ENCODE peak calls at places on chromosomes 1 and 21, in ten cellular contexts. One of them, this sample, is unnamed.

GRCh38 chr1:198929961-198930599 is 291.2 kb downstream of the PTPRC start:
- DNase-seq in GOT3: no peak
- DNase-seq in EH: peak
- DNase-seq in foreskin fibroblast: peak
- DNase-seq in fibroblast of lung: peak
- DNase-seq in activated naive CD4-positive, alpha-beta T cell: no peak
- DNase-seq in RCC 7860: peak
- DNase-seq in activated CD4-positive, alpha-beta memory T cell treated with anti-CD3 and anti-CD28 coated beads, Interleukin-2, amount 10 ng/mL, durations not matched to agents 7 days and 5 days: no peak
- DNase-seq in midbrain: peak
- DNase-seq in HuH-7: no peak
- DNase-seq in this sample: peak

GRCh38 chr1:78483903-78484302 is 6.9 kb upstream of the PTGFR start:
- DNase-seq in GOT3: no peak
- DNase-seq in EH: peak
- DNase-seq in foreskin fibroblast: peak
- DNase-seq in fibroblast of lung: peak
- DNase-seq in activated naive CD4-positive, alpha-beta T cell: no peak
- DNase-seq in RCC 7860: no peak
- DNase-seq in activated CD4-positive, alpha-beta memory T cell treated with anti-CD3 and anti-CD28 coated beads, Interleukin-2, amount 10 ng/mL, durations not matched to agents 7 days and 5 days: no peak
- DNase-seq in midbrain: no peak
- DNase-seq in HuH-7: no peak
- DNase-seq in this sample: peak

GRCh38 chr1:94020764-94021579 is 100.0 kb downstream of the ABCA4 start:
- DNase-seq in GOT3: no peak
- DNase-seq in EH: peak
- DNase-seq in foreskin fibroblast: peak
- DNase-seq in fibroblast of lung: peak
- DNase-seq in activated naive CD4-positive, alpha-beta T cell: no peak
- DNase-seq in RCC 7860: peak
- DNase-seq in activated CD4-positive, alpha-beta memory T cell treated with anti-CD3 and anti-CD28 coated beads, Interleukin-2, amount 10 ng/mL, durations not matched to agents 7 days and 5 days: no peak
- DNase-seq in midbrain: no peak
- DNase-seq in HuH-7: no peak
- DNase-seq in this sample: peak

GRCh38 chr1:222623458-222623857 is 5.6 kb downstream of the MIA3 start:
- DNase-seq in GOT3: no peak
- DNase-seq in EH: no peak
- DNase-seq in foreskin fibroblast: no peak
- DNase-seq in fibroblast of lung: no peak
- DNase-seq in activated naive CD4-positive, alpha-beta T cell: no peak
- DNase-seq in RCC 7860: no peak
- DNase-seq in activated CD4-positive, alpha-beta memory T cell treated with anti-CD3 and anti-CD28 coated beads, Interleukin-2, amount 10 ng/mL, durations not matched to agents 7 days and 5 days: no peak
- DNase-seq in midbrain: no peak
- DNase-seq in HuH-7: no peak
- DNase-seq in this sample: no peak

GRCh38 chr1:118247593-118247992 is 62.6 kb upstream of the SPAG17 start:
- DNase-seq in GOT3: no peak
- DNase-seq in EH: peak
- DNase-seq in foreskin fibroblast: peak
- DNase-seq in fibroblast of lung: peak
- DNase-seq in activated naive CD4-positive, alpha-beta T cell: no peak
- DNase-seq in RCC 7860: no peak
- DNase-seq in activated CD4-positive, alpha-beta memory T cell treated with anti-CD3 and anti-CD28 coated beads, Interleukin-2, amount 10 ng/mL, durations not matched to agents 7 days and 5 days: no peak
- DNase-seq in midbrain: no peak
- DNase-seq in HuH-7: peak
- DNase-seq in this sample: peak

GRCh38 chr1:40371707-40372258 is 1.7 kb upstream of the SMAP2 start:
- DNase-seq in GOT3: no peak
- DNase-seq in EH: no peak
- DNase-seq in foreskin fibroblast: no peak
- DNase-seq in fibroblast of lung: no peak
- DNase-seq in activated naive CD4-positive, alpha-beta T cell: no peak
- DNase-seq in RCC 7860: no peak
- DNase-seq in activated CD4-positive, alpha-beta memory T cell treated with anti-CD3 and anti-CD28 coated beads, Interleukin-2, amount 10 ng/mL, durations not matched to agents 7 days and 5 days: no peak
- DNase-seq in midbrain: no peak
- DNase-seq in HuH-7: no peak
- DNase-seq in this sample: no peak

GRCh38 chr1:110210604-110211502 is 739 bp downstream of the KCNC4 start:
- DNase-seq in GOT3: no peak
- DNase-seq in EH: peak
- DNase-seq in foreskin fibroblast: peak
- DNase-seq in fibroblast of lung: peak
- DNase-seq in activated naive CD4-positive, alpha-beta T cell: no peak
- DNase-seq in RCC 7860: no peak
- DNase-seq in activated CD4-positive, alpha-beta memory T cell treated with anti-CD3 and anti-CD28 coated beads, Interleukin-2, amount 10 ng/mL, durations not matched to agents 7 days and 5 days: peak
- DNase-seq in midbrain: peak
- DNase-seq in HuH-7: peak
- DNase-seq in this sample: peak

GRCh38 chr21:15444118-15444960 is 285.4 kb upstream of the USP25 start:
- DNase-seq in GOT3: no peak
- DNase-seq in EH: no peak
- DNase-seq in foreskin fibroblast: no peak
- DNase-seq in fibroblast of lung: no peak
- DNase-seq in activated naive CD4-positive, alpha-beta T cell: no peak
- DNase-seq in RCC 7860: no peak
- DNase-seq in activated CD4-positive, alpha-beta memory T cell treated with anti-CD3 and anti-CD28 coated beads, Interleukin-2, amount 10 ng/mL, durations not matched to agents 7 days and 5 days: no peak
- DNase-seq in midbrain: no peak
- DNase-seq in HuH-7: no peak
- DNase-seq in this sample: no peak

GRCh38 chr1:62144238-62144831 is 50.3 kb upstream of the L1TD1 start:
- DNase-seq in GOT3: no peak
- DNase-seq in EH: peak
- DNase-seq in foreskin fibroblast: peak
- DNase-seq in fibroblast of lung: peak
- DNase-seq in activated naive CD4-positive, alpha-beta T cell: no peak
- DNase-seq in RCC 7860: peak
- DNase-seq in activated CD4-positive, alpha-beta memory T cell treated with anti-CD3 and anti-CD28 coated beads, Interleukin-2, amount 10 ng/mL, durations not matched to agents 7 days and 5 days: peak
- DNase-seq in midbrain: peak
- DNase-seq in HuH-7: peak
- DNase-seq in this sample: peak

GRCh38 chr1:85132078-85132715 is 68.6 kb downstream of the SYDE2 start:
- DNase-seq in GOT3: no peak
- DNase-seq in EH: no peak
- DNase-seq in foreskin fibroblast: peak
- DNase-seq in fibroblast of lung: no peak
- DNase-seq in activated naive CD4-positive, alpha-beta T cell: no peak
- DNase-seq in RCC 7860: no peak
- DNase-seq in activated CD4-positive, alpha-beta memory T cell treated with anti-CD3 and anti-CD28 coated beads, Interleukin-2, amount 10 ng/mL, durations not matched to agents 7 days and 5 days: no peak
- DNase-seq in midbrain: no peak
- DNase-seq in HuH-7: no peak
- DNase-seq in this sample: no peak

GRCh38 chr1:89149229-89149628 is 23.3 kb upstream of the GBP2 start:
- DNase-seq in GOT3: no peak
- DNase-seq in EH: peak
- DNase-seq in foreskin fibroblast: peak
- DNase-seq in fibroblast of lung: peak
- DNase-seq in activated naive CD4-positive, alpha-beta T cell: no peak
- DNase-seq in RCC 7860: no peak
- DNase-seq in activated CD4-positive, alpha-beta memory T cell treated with anti-CD3 and anti-CD28 coated beads, Interleukin-2, amount 10 ng/mL, durations not matched to agents 7 days and 5 days: no peak
- DNase-seq in midbrain: peak
- DNase-seq in HuH-7: no peak
- DNase-seq in this sample: peak

GRCh38 chr1:169484683-169485426 is 889 bp downstream of the SLC19A2 start:
- DNase-seq in GOT3: no peak
- DNase-seq in EH: peak
- DNase-seq in foreskin fibroblast: peak
- DNase-seq in fibroblast of lung: peak
- DNase-seq in activated naive CD4-positive, alpha-beta T cell: no peak
- DNase-seq in RCC 7860: peak
- DNase-seq in activated CD4-positive, alpha-beta memory T cell treated with anti-CD3 and anti-CD28 coated beads, Interleukin-2, amount 10 ng/mL, durations not matched to agents 7 days and 5 days: peak
- DNase-seq in midbrain: peak
- DNase-seq in HuH-7: no peak
- DNase-seq in this sample: peak

GRCh38 chr1:203172184-203173115 is 3.2 kb downstream of the MYBPH start:
- DNase-seq in GOT3: peak
- DNase-seq in EH: peak
- DNase-seq in foreskin fibroblast: peak
- DNase-seq in fibroblast of lung: peak
- DNase-seq in activated naive CD4-positive, alpha-beta T cell: no peak
- DNase-seq in RCC 7860: peak
- DNase-seq in activated CD4-positive, alpha-beta memory T cell treated with anti-CD3 and anti-CD28 coated beads, Interleukin-2, amount 10 ng/mL, durations not matched to agents 7 days and 5 days: peak
- DNase-seq in midbrain: peak
- DNase-seq in HuH-7: peak
- DNase-seq in this sample: no peak

GRCh38 chr1:27719286-27720251 is 6.2 kb upstream of the FAM76A start:
- DNase-seq in GOT3: no peak
- DNase-seq in EH: peak
- DNase-seq in foreskin fibroblast: peak
- DNase-seq in fibroblast of lung: peak
- DNase-seq in activated naive CD4-positive, alpha-beta T cell: no peak
- DNase-seq in RCC 7860: no peak
- DNase-seq in activated CD4-positive, alpha-beta memory T cell treated with anti-CD3 and anti-CD28 coated beads, Interleukin-2, amount 10 ng/mL, durations not matched to agents 7 days and 5 days: no peak
- DNase-seq in midbrain: no peak
- DNase-seq in HuH-7: no peak
- DNase-seq in this sample: no peak

GRCh38 chr1:163054056-163054706 is 15.0 kb upstream of the RGS4 start:
- DNase-seq in GOT3: no peak
- DNase-seq in EH: no peak
- DNase-seq in foreskin fibroblast: no peak
- DNase-seq in fibroblast of lung: no peak
- DNase-seq in activated naive CD4-positive, alpha-beta T cell: no peak
- DNase-seq in RCC 7860: no peak
- DNase-seq in activated CD4-positive, alpha-beta memory T cell treated with anti-CD3 and anti-CD28 coated beads, Interleukin-2, amount 10 ng/mL, durations not matched to agents 7 days and 5 days: no peak
- DNase-seq in midbrain: peak
- DNase-seq in HuH-7: no peak
- DNase-seq in this sample: peak

GRCh38 chr1:150763631-150764223 is 1.9 kb downstream of the CTSS start:
- DNase-seq in GOT3: no peak
- DNase-seq in EH: no peak
- DNase-seq in foreskin fibroblast: no peak
- DNase-seq in fibroblast of lung: no peak
- DNase-seq in activated naive CD4-positive, alpha-beta T cell: no peak
- DNase-seq in RCC 7860: no peak
- DNase-seq in activated CD4-positive, alpha-beta memory T cell treated with anti-CD3 and anti-CD28 coated beads, Interleukin-2, amount 10 ng/mL, durations not matched to agents 7 days and 5 days: no peak
- DNase-seq in midbrain: no peak
- DNase-seq in HuH-7: no peak
- DNase-seq in this sample: no peak